ENCODE peak calls at places on chromosomes 6 and 20, in five cellular contexts. U is HCEC 1CT; S is stimulated activated effector memory CD8-positive, alpha-beta T cell treated with anti-CD3 and anti-CD28 coated beads, Interleukin-12 subunit alpha, Interleukin-12 subunit beta, amount 100 ng/mL, for 72 hours; W is DMS153; P is AG20443. D is an unnamed sample.
A peak's percentile ranks its signal among the peaks of the same experiment; 100 is the strongest.

GRCh38 chr20:23925789-23926525 is 46.4 kb upstream of the CST5 start:
- DNase-seq in S (no peak), W (no peak), P (no peak), U (no peak), D (no peak)

GRCh38 chr20:4174909-4175308 is 159.6 kb upstream of the RNF24 start:
- DNase-seq in S (no peak), U (no peak), W (no peak), P (no peak), D (no peak)

GRCh38 chr6:32255212-32256153 is 31.6 kb upstream of the NOTCH4 start:
- DNase-seq in P (peak; percentile 94), W (no peak), S (peak; percentile 67), U (peak; percentile 94), D (no peak)

GRCh38 chr6:105831321-105831720 is 254.8 kb upstream of the PRDM1 start:
- DNase-seq in S (no peak), U (no peak), P (no peak), W (no peak), D (no peak)

GRCh38 chr20:59604770-59605665 is 678 bp downstream of the PHACTR3 start:
- DNase-seq in U (no peak), S (no peak), P (peak; percentile 51), W (no peak), D (no peak)

GRCh38 chr6:40192516-40192915 is 258.3 kb upstream of the MOCS1 start:
- DNase-seq in U (no peak), W (no peak), S (no peak), P (no peak), D (no peak)

GRCh38 chr6:10030942-10031537 is 383.8 kb downstream of the TFAP2A start:
- DNase-seq in S (no peak), W (no peak), U (no peak), P (peak; percentile 8), D (peak; percentile 51)

GRCh38 chr6:132584698-132585097 is 4.8 kb downstream of the TAAR5 start:
- DNase-seq in S (no peak), U (no peak), P (no peak), W (no peak), D (no peak)

GRCh38 chr20:48766205-48766604 is 61.6 kb downstream of the PREX1 start:
- DNase-seq in S (no peak), W (no peak), U (no peak), P (peak; percentile 25), D (no peak)

GRCh38 chr20:31713312-31714049 is 9.2 kb downstream of the BCL2L1 start:
- DNase-seq in U (peak; percentile 97), P (peak; percentile 92), S (no peak), W (no peak), D (no peak)

GRCh38 chr6:4806308-4807190 is 30.3 kb downstream of the CDYL start:
- DNase-seq in P (no peak), U (no peak), W (no peak), S (no peak), D (no peak)

GRCh38 chr6:160088069-160088773 is 33.4 kb upstream of the SLC22A1 start:
- DNase-seq in S (no peak), U (peak; percentile 86), P (peak; percentile 96), W (no peak), D (peak; percentile 13)

GRCh38 chr20:48760403-48760889 is 67.4 kb downstream of the PREX1 start:
- DNase-seq in S (peak; percentile 85), U (peak; percentile 47), W (no peak), P (peak; percentile 39), D (peak; percentile 22)

GRCh38 chr6:136526196-136526930 is 23.9 kb downstream of the MAP7 start:
- DNase-seq in U (peak; percentile 56), W (peak; percentile 58), S (no peak), P (peak; percentile 91), D (peak; percentile 7)

GRCh38 chr6:52543729-52544324 is 33.0 kb downstream of the TRAM2 start:
- DNase-seq in U (peak; percentile 64), S (no peak), W (no peak), P (no peak), D (no peak)

GRCh38 chr20:10893331-10893730 is 219.5 kb upstream of the JAG1 start:
- DNase-seq in U (no peak), P (no peak), W (no peak), S (no peak), D (no peak)

GRCh38 chr6:106512048-106512957 is 117.0 kb downstream of the RTN4IP1 start:
- DNase-seq in S (peak; percentile 91), P (peak; percentile 76), U (peak; percentile 71), W (peak; percentile 42), D (peak; percentile 88)

GRCh38 chr6:52994031-52994788 is 874 bp downstream of the GSTA4 start:
- DNase-seq in P (peak; percentile 28), U (peak; percentile 56), W (peak; percentile 22), S (no peak), D (peak; percentile 30)

GRCh38 chr6:97632392-97632791 is 349.4 kb upstream of the MMS22L start:
- DNase-seq in P (no peak), S (no peak), W (no peak), U (no peak), D (no peak)

GRCh38 chr6:170080828-170081368 is 210.0 kb downstream of the DLL1 start:
- DNase-seq in W (peak; percentile 60), P (no peak), S (no peak), U (no peak), D (no peak)

GRCh38 chr20:16944753-16945152 is 196.6 kb downstream of the OTOR start:
- DNase-seq in W (no peak), P (no peak), S (no peak), U (no peak), D (no peak)

GRCh38 chr20:45104786-45105185 is 3.9 kb upstream of the KCNS1 start:
- DNase-seq in U (peak; percentile 48), S (no peak), W (no peak), P (peak; percentile 39), D (no peak)

GRCh38 chr6:43578748-43579147 is 2.8 kb downstream of the POLH start:
- DNase-seq in W (no peak), P (no peak), U (no peak), S (no peak), D (no peak)

GRCh38 chr6:27352850-27353249 is 35.7 kb upstream of the ZNF391 start:
- DNase-seq in P (no peak), U (no peak), W (no peak), S (no peak), D (no peak)

GRCh38 chr20:49573900-49574416 is 6.0 kb upstream of the PTGIS start:
- DNase-seq in W (no peak), U (peak; percentile 37), S (no peak), P (peak; percentile 87), D (no peak)

GRCh38 chr20:61185841-61186601 is 66.0 kb upstream of the CDH4 start:
- DNase-seq in P (peak; percentile 72), W (no peak), U (peak; percentile 97), S (no peak), D (no peak)

GRCh38 chr6:8821921-8822512 is 386.7 kb upstream of the SLC35B3 start:
- DNase-seq in P (no peak), W (no peak), S (no peak), U (no peak), D (no peak)

GRCh38 chr6:13733178-13733851 is 21.7 kb upstream of the RANBP9 start:
- DNase-seq in U (peak; percentile 85), P (peak; percentile 93), S (no peak), W (peak; percentile 37), D (no peak)

GRCh38 chr20:49381558-49382493 is 100.6 kb downstream of the KCNB1 start:
- DNase-seq in S (no peak), P (peak; percentile 68), W (peak; percentile 44), U (peak; percentile 37), D (no peak)

D was measured in NAMALWA.